ENCODE peak calls at places on chromosomes 13 and 19, in eight cellular contexts. C is HepG2, W is neural progenitor cell, F is fibroblast of lung, B is mesenchymal stem cell, L is neuronal stem cell, Q is GM23248, X is mammary epithelial cell. H is an unnamed sample.

GRCh38 chr19:44690131-44690440 is 8.9 kb upstream of the CEACAM16 start:
- DNase-seq in C (peak; percentile 53), W (no peak), F (no peak), B (no peak), L (no peak), Q (no peak), X (no peak), H (no peak)

GRCh38 chr19:16330368-16330801 is 5.8 kb downstream of the KLF2 start:
- DNase-seq in C (peak; percentile 27), W (no peak), F (peak; percentile 90), B (peak; percentile 90), L (no peak), Q (peak; percentile 98), X (peak; percentile 96), H (peak; percentile 84)

GRCh38 chr13:58619396-58620113 is 988.0 kb downstream of the PCDH17 start:
- DNase-seq in C (no peak), W (peak; percentile 46), F (peak; percentile 9), B (peak; percentile 46), L (no peak), Q (no peak), X (no peak), H (peak; percentile 4)

GRCh38 chr13:24648983-24649684 is 31.1 kb upstream of the ATP12A start:
- DNase-seq in C (no peak), W (no peak), F (no peak), B (no peak), L (no peak), Q (no peak), X (peak; percentile 45), H (no peak)

GRCh38 chr19:30784850-30785459 is 412.8 kb downstream of the ZNF536 start:
- DNase-seq in C (peak; percentile 16), W (peak; percentile 55), F (no peak), B (peak; percentile 22), L (peak; percentile 24), Q (peak; percentile 54), X (peak; percentile 6), H (no peak)

GRCh38 chr19:5083547-5083965 is 114.6 kb downstream of the KDM4B start:
- DNase-seq in C (no peak), W (peak; percentile 48), F (no peak), B (peak; percentile 34), L (no peak), Q (peak; percentile 21), X (no peak), H (no peak)

GRCh38 chr13:109427695-109428094 is 358.7 kb downstream of the IRS2 start:
- DNase-seq in C (no peak), W (no peak), F (no peak), B (no peak), L (no peak), Q (no peak), X (no peak), H (no peak)

GRCh38 chr19:49119411-49120324 is at the start of gene PPFIA3:
- DNase-seq in C (no peak), W (peak; percentile 93), F (peak; percentile 60), B (peak; percentile 80), L (peak; percentile 68), Q (peak; percentile 89), X (peak; percentile 63), H (peak; percentile 25)

GRCh38 chr19:51025401-51025800 is 1.0 kb downstream of the KLK11 start:
- DNase-seq in C (no peak), W (no peak), F (no peak), B (no peak), L (no peak), Q (no peak), X (no peak), H (no peak)

GRCh38 chr19:56312337-56312736 is 2.3 kb downstream of the ZSCAN5A start:
- DNase-seq in C (no peak), W (no peak), F (no peak), B (no peak), L (no peak), Q (no peak), X (no peak), H (no peak)

GRCh38 chr13:49348748-49349147 is 95.1 kb downstream of the CAB39L start:
- DNase-seq in C (no peak), W (peak; percentile 31), F (no peak), B (no peak), L (no peak), Q (no peak), X (no peak), H (no peak)

GRCh38 chr19:39927524-39928356 is 6.7 kb downstream of the FCGBP start:
- DNase-seq in C (no peak), W (no peak), F (no peak), B (no peak), L (no peak), Q (no peak), X (no peak), H (no peak)

GRCh38 chr19:51552996-51553725 is 17.9 kb upstream of the ZNF175 start:
- DNase-seq in C (peak; percentile 39), W (peak; percentile 88), F (peak; percentile 32), B (peak; percentile 51), L (peak; percentile 79), Q (peak; percentile 76), X (peak; percentile 57), H (peak; percentile 8)

GRCh38 chr13:89687066-89687465 is 1660.4 kb upstream of the MIR17HG start:
- DNase-seq in C (no peak), W (no peak), F (no peak), B (no peak), L (no peak), Q (no peak), X (no peak), H (no peak)

GRCh38 chr13:46496086-46496485 is 56.9 kb upstream of the LRCH1 start:
- DNase-seq in C (no peak), W (no peak), F (no peak), B (no peak), L (no peak), Q (no peak), X (no peak), H (no peak)

GRCh38 chr13:110469597-110469996 is 91.9 kb downstream of the RAB20 start:
- DNase-seq in C (no peak), W (no peak), F (no peak), B (no peak), L (no peak), Q (no peak), X (no peak), H (no peak)

GRCh38 chr19:11480927-11481776 is at the start of gene ELAVL3:
- DNase-seq in C (no peak), W (peak; percentile 72), F (no peak), B (peak; percentile 5), L (no peak), Q (no peak), X (no peak), H (no peak)

GRCh38 chr19:11482384-11483050 is 1.7 kb upstream of the ELAVL3 start:
- DNase-seq in C (peak; percentile 45), W (peak; percentile 91), F (peak; percentile 55), B (peak; percentile 76), L (peak; percentile 67), Q (peak; percentile 91), X (peak; percentile 69), H (peak; percentile 25)

GRCh38 chr19:11480081-11480926 is 542 bp downstream of the ELAVL3 start:
- DNase-seq in C (no peak), W (no peak), F (no peak), B (no peak), L (no peak), Q (no peak), X (no peak), H (no peak)

GRCh38 chr19:11483176-11484111 is 2.6 kb upstream of the ELAVL3 start:
- DNase-seq in C (no peak), W (no peak), F (no peak), B (no peak), L (no peak), Q (no peak), X (no peak), H (no peak)

DNA sequence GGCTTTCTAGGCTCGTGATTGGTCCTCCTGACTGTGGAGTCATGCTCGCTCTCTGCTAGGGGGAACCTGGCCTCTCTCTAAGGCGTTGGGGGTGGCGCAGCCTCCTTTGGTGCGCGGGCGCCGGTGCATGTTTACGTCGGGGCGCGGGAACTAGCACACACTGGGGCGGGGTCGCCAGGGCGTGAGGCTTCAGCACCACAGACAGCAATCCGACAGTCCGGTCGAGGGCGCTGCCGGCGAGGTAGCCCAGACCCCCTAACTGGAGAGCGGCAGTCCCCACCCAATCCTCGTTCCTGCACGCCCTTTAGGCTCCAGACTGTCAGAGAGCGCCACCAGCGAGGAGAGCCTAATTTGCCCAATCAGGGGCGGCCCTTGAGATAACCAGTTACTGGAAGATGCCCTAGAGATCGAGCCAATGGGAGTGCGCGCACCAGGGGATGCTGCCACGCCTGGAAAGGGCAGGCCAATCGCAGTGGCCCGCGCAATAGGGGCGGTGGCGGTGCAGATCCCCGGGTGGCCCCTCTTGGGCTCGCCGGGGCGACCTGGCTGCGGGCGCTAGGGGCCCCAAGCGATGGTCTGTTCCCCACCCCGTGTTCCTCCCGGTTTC is 1.0 kb upstream of the ELAVL3 start:
- DNase-seq in C (peak; percentile 52), W (peak; percentile 92), F (peak; percentile 80), B (peak; percentile 85), L (peak; percentile 63), Q (peak; percentile 89), X (peak; percentile 74), H (peak; percentile 70)
- H2AFZ ChIP-seq in C (no peak overlapping the region), W (no peak overlapping the region), F (no peak overlapping the region), B (no peak overlapping the region), L (peak overlapping the region; percentile 91), Q (peak overlapping the region; percentile 65), X (peak overlapping the region; percentile 68), H (peak overlapping the region; percentile 41)

GRCh38 chr19:38849746-38850230 is at the start of gene HNRNPL:
- DNase-seq in C (no peak), W (no peak), F (no peak), B (no peak), L (no peak), Q (no peak), X (no peak), H (no peak)
- H3K4me1 ChIP-seq in C (peaks cover 66% of the 10 kb centered on the region), W (peaks cover 21% of the 10 kb centered on the region), F (peaks cover 11% of the 10 kb centered on the region), B (peaks cover 27% of the 10 kb centered on the region), L (peaks cover 16% of the 10 kb centered on the region), Q (peaks cover 13% of the 10 kb centered on the region), X (peaks cover 31% of the 10 kb centered on the region), H (peaks cover 30% of the 10 kb centered on the region)

GRCh38 chr19:13020002-13020414 is 24.7 kb downstream of the NFIX start:
- DNase-seq in C (no peak), W (peak; percentile 80), F (peak; percentile 75), B (no peak), L (no peak), Q (peak; percentile 73), X (peak; percentile 72), H (peak; percentile 70)

GRCh38 chr19:13023666-13024065 is 28.4 kb downstream of the NFIX start:
- DNase-seq in C (no peak), W (no peak), F (peak; percentile 53), B (no peak), L (no peak), Q (peak; percentile 53), X (no peak), H (no peak)

GRCh38 chr19:13022859-13023636 is 27.8 kb downstream of the NFIX start:
- DNase-seq in C (peak; percentile 79), W (peak; percentile 77), F (peak; percentile 98), B (peak; percentile 45), L (no peak), Q (peak; percentile 96), X (peak; percentile 95), H (peak; percentile 98)

GRCh38 chr19:13024126-13024957 is 29.1 kb downstream of the NFIX start:
- DNase-seq in C (no peak), W (peak; percentile 50), F (peak; percentile 67), B (peak; percentile 25), L (no peak), Q (peak; percentile 72), X (peak; percentile 50), H (no peak)

GRCh38 chr19:13022111-13022858 is 27.0 kb downstream of the NFIX start:
- DNase-seq in C (no peak), W (no peak), F (peak; percentile 70), B (peak; percentile 36), L (no peak), Q (peak; percentile 84), X (peak; percentile 36), H (peak; percentile 64)
- H2AFZ ChIP-seq in C (no peak overlapping the region), W (no peak overlapping the region), F (no peak overlapping the region), B (no peak overlapping the region), L (no peak overlapping the region), Q (no peak overlapping the region), X (peak overlapping the region; percentile 66), H (peak overlapping the region; percentile 2)

GRCh38 chr19:2049741-2050348 is 1.2 kb downstream of the MKNK2 start:
- DNase-seq in C (peak; percentile 75), W (peak; percentile 60), F (peak; percentile 74), B (peak; percentile 73), L (no peak), Q (peak; percentile 77), X (peak; percentile 78), H (peak; percentile 64)
- H3K4me1 ChIP-seq in C (peaks cover 66% of the 10 kb centered on the region), W (no peaks in the 10 kb centered on the region), F (peaks cover 19% of the 10 kb centered on the region), B (peaks cover 51% of the 10 kb centered on the region), L (peaks cover 17% of the 10 kb centered on the region), Q (peaks cover 18% of the 10 kb centered on the region), X (peaks cover 45% of the 10 kb centered on the region), H (peaks cover 29% of the 10 kb centered on the region)